ENCODE peak calls at places on chromosomes 7 and 10, in six cellular contexts. One of them, this sample, is unnamed.

GRCh38 chr10:26983156-26983555 is 117.1 kb downstream of the ANKRD26 start:
- DNase-seq in NB4: no peak
- DNase-seq in hepatocyte: no peak
- DNase-seq in fibroblast of lung: no peak
- DNase-seq in bronchial epithelial cell: no peak
- DNase-seq in PC-9: no peak
- DNase-seq in this sample: no peak

GRCh38 chr7:55223023-55223422 is 142.1 kb upstream of the LANCL2 start:
- DNase-seq in NB4: no peak
- DNase-seq in hepatocyte: no peak
- DNase-seq in fibroblast of lung: no peak
- DNase-seq in bronchial epithelial cell: no peak
- DNase-seq in PC-9: no peak
- DNase-seq in this sample: no peak

GRCh38 chr10:24278519-24278889 is 69.6 kb downstream of the KIAA1217 start:
- DNase-seq in NB4: no peak
- DNase-seq in hepatocyte: peak
- DNase-seq in fibroblast of lung: peak
- DNase-seq in bronchial epithelial cell: no peak
- DNase-seq in PC-9: no peak
- DNase-seq in this sample: no peak

GRCh38 chr7:75937958-75938786 is 23.2 kb downstream of the POR start:
- DNase-seq in NB4: peak
- DNase-seq in hepatocyte: peak
- DNase-seq in fibroblast of lung: peak
- DNase-seq in bronchial epithelial cell: no peak
- DNase-seq in PC-9: peak
- DNase-seq in this sample: peak

GRCh38 chr7:135620980-135621850 is 41.1 kb upstream of the STMP1 start:
- DNase-seq in NB4: peak
- DNase-seq in hepatocyte: peak
- DNase-seq in fibroblast of lung: peak
- DNase-seq in bronchial epithelial cell: peak
- DNase-seq in PC-9: peak
- DNase-seq in this sample: peak

GRCh38 chr10:24858244-24858907 is 94.0 kb downstream of the PRTFDC1 start:
- DNase-seq in NB4: no peak
- DNase-seq in hepatocyte: no peak
- DNase-seq in fibroblast of lung: peak
- DNase-seq in bronchial epithelial cell: peak
- DNase-seq in PC-9: peak
- DNase-seq in this sample: peak

GRCh38 chr7:36794689-36795088 is 70.4 kb upstream of the AOAH start:
- DNase-seq in NB4: no peak
- DNase-seq in hepatocyte: no peak
- DNase-seq in fibroblast of lung: no peak
- DNase-seq in bronchial epithelial cell: peak
- DNase-seq in PC-9: no peak
- DNase-seq in this sample: no peak

GRCh38 chr10:43371418-43371817 is at the start of gene FXYD4:
- DNase-seq in NB4: no peak
- DNase-seq in hepatocyte: no peak
- DNase-seq in fibroblast of lung: no peak
- DNase-seq in bronchial epithelial cell: no peak
- DNase-seq in PC-9: no peak
- DNase-seq in this sample: no peak

GRCh38 chr10:77943086-77943901 is 16.7 kb upstream of the DLG5 start:
- DNase-seq in NB4: peak
- DNase-seq in hepatocyte: peak
- DNase-seq in fibroblast of lung: peak
- DNase-seq in bronchial epithelial cell: peak
- DNase-seq in PC-9: peak
- DNase-seq in this sample: peak

GRCh38 chr7:74183653-74184450 is 9.7 kb downstream of the EIF4H start:
- DNase-seq in NB4: peak
- DNase-seq in hepatocyte: no peak
- DNase-seq in fibroblast of lung: no peak
- DNase-seq in bronchial epithelial cell: no peak
- DNase-seq in PC-9: peak
- DNase-seq in this sample: no peak

GRCh38 chr7:30877993-30878392 is 33.7 kb upstream of the AQP1 start:
- DNase-seq in NB4: no peak
- DNase-seq in hepatocyte: no peak
- DNase-seq in fibroblast of lung: no peak
- DNase-seq in bronchial epithelial cell: no peak
- DNase-seq in PC-9: no peak
- DNase-seq in this sample: no peak

GRCh38 chr7:14717711-14718304 is 184.7 kb downstream of the DGKB start:
- DNase-seq in NB4: peak
- DNase-seq in hepatocyte: peak
- DNase-seq in fibroblast of lung: peak
- DNase-seq in bronchial epithelial cell: peak
- DNase-seq in PC-9: no peak
- DNase-seq in this sample: peak

GRCh38 chr10:89887406-89887805 is 186.0 kb downstream of the KIF20B start:
- DNase-seq in NB4: no peak
- DNase-seq in hepatocyte: no peak
- DNase-seq in fibroblast of lung: no peak
- DNase-seq in bronchial epithelial cell: no peak
- DNase-seq in PC-9: no peak
- DNase-seq in this sample: no peak

GRCh38 chr10:52900564-52900963 is 128.0 kb upstream of the MBL2 start:
- DNase-seq in NB4: no peak
- DNase-seq in hepatocyte: no peak
- DNase-seq in fibroblast of lung: no peak
- DNase-seq in bronchial epithelial cell: no peak
- DNase-seq in PC-9: no peak
- DNase-seq in this sample: no peak

GRCh38 chr10:102927311-102928010 is 9.4 kb downstream of the CNNM2 start:
- DNase-seq in NB4: peak
- DNase-seq in hepatocyte: no peak
- DNase-seq in fibroblast of lung: no peak
- DNase-seq in bronchial epithelial cell: no peak
- DNase-seq in PC-9: no peak
- DNase-seq in this sample: no peak

GRCh38 chr7:47534322-47535032 is 47.4 kb downstream of the TNS3 start:
- DNase-seq in NB4: no peak
- DNase-seq in hepatocyte: peak
- DNase-seq in fibroblast of lung: peak
- DNase-seq in bronchial epithelial cell: peak
- DNase-seq in PC-9: peak
- DNase-seq in this sample: no peak

GRCh38 chr7:20409961-20410360 is 79.3 kb downstream of the ITGB8 start:
- DNase-seq in NB4: no peak
- DNase-seq in hepatocyte: no peak
- DNase-seq in fibroblast of lung: no peak
- DNase-seq in bronchial epithelial cell: peak
- DNase-seq in PC-9: no peak
- DNase-seq in this sample: no peak
- TF ChIP-seq CTCF in NB4: no peak
- TF ChIP-seq CTCF in hepatocyte: no peak
- TF ChIP-seq CTCF in fibroblast of lung: no peak
- TF ChIP-seq CTCF in bronchial epithelial cell: no peak
- TF ChIP-seq CTCF in PC-9: no peak
- TF ChIP-seq CTCF in this sample: no peak

DNA sequence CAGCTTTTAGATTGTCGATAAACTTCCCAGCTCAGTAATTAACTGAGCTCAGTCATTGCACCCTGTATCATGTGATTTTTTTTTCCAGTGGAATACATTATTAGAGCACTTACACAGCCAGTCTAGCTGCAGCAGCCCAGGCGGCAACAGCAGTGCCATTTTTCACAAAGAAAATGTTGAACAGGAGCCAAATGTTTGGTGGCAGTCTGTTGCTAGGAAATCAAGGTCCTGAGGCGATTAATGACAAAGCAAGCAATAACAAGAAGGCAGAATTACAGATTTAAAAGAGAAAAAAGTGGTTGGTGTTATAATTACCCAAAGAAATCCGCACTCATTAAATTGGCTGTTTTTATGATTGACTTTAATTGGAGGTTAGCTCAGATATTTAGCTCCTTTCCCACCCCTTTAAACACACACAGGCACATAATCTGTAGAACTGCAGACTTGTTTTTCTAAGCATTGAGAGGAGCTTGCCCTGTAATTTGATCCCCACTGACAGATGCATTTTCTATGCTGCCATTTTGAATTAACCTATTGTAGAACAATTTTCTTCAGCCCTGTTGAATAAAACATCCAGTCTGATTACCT is 267.4 kb downstream of the ADK start:
- DNase-seq in NB4: no peak
- DNase-seq in hepatocyte: peak
- DNase-seq in fibroblast of lung: peak
- DNase-seq in bronchial epithelial cell: no peak
- DNase-seq in PC-9: peak
- DNase-seq in this sample: no peak
- H3K4me3 ChIP-seq in NB4: no peak
- H3K4me3 ChIP-seq in hepatocyte: no peak
- H3K4me3 ChIP-seq in fibroblast of lung: no peak
- H3K4me3 ChIP-seq in bronchial epithelial cell: no peak
- H3K4me3 ChIP-seq in PC-9: no peak
- H3K4me3 ChIP-seq in this sample: no peak

GRCh38 chr7:2661096-2661449 is 26.9 kb upstream of the AMZ1 start:
- DNase-seq in NB4: no peak
- DNase-seq in hepatocyte: no peak
- DNase-seq in fibroblast of lung: no peak
- DNase-seq in bronchial epithelial cell: no peak
- DNase-seq in PC-9: no peak
- DNase-seq in this sample: no peak

GRCh38 chr7:2663960-2664359 is 24.0 kb upstream of the AMZ1 start:
- DNase-seq in NB4: no peak
- DNase-seq in hepatocyte: no peak
- DNase-seq in fibroblast of lung: no peak
- DNase-seq in bronchial epithelial cell: no peak
- DNase-seq in PC-9: no peak
- DNase-seq in this sample: no peak

GRCh38 chr7:2663121-2663886 is 24.7 kb upstream of the AMZ1 start:
- DNase-seq in NB4: no peak
- DNase-seq in hepatocyte: no peak
- DNase-seq in fibroblast of lung: no peak
- DNase-seq in bronchial epithelial cell: no peak
- DNase-seq in PC-9: no peak
- DNase-seq in this sample: no peak

GRCh38 chr7:2661602-2662272 is 26.3 kb upstream of the AMZ1 start:
- DNase-seq in NB4: no peak
- DNase-seq in hepatocyte: no peak
- DNase-seq in fibroblast of lung: no peak
- DNase-seq in bronchial epithelial cell: no peak
- DNase-seq in PC-9: no peak
- DNase-seq in this sample: no peak

DNA sequence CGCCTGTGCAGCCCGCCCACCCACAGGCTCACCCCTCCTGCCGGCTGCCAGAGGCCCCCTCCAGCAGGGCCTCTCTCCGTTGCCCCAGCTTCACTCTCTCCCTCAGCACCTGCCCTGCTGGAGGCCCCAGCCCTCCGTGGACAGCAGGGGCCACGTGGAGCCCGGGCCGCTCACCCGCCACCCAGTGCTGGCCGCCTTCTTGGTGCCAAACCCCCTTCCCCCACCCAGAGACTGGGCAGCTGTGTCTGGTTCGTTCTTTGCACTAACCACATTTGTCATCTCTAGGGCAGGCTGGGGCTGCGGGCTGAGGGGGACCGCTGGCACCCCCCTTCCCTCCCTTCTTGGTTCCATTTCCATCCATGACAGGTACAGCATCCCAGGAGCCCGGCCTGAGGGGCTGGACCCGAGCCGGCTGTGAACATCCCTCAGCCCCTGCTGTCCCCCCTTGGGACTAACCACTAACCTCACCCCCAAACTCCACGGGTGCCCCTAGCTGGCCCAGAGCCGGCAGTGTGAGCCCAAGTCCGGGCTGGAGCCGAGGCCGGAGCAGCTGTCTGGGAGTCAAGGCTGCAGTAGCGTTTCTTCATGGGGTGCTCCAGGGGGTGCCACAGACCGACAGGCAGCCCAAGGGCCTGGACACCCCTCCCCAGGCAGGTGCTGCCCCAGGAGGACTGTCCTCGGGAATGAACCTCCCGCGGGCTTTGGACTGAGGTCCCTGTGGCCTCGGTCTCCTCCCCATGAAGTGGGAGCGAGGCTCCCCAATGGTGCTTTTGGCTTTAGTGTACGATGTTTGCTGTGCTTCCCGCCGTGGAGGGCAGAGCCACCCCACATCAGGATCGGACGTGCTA is 25.5 kb upstream of the AMZ1 start:
- DNase-seq in NB4: no peak
- DNase-seq in hepatocyte: no peak
- DNase-seq in fibroblast of lung: no peak
- DNase-seq in bronchial epithelial cell: no peak
- DNase-seq in PC-9: no peak
- DNase-seq in this sample: no peak
- TF ChIP-seq CTCF in NB4: no peak
- TF ChIP-seq CTCF in hepatocyte: no peak
- TF ChIP-seq CTCF in fibroblast of lung: no peak
- TF ChIP-seq CTCF in bronchial epithelial cell: no peak
- TF ChIP-seq CTCF in PC-9: no peak
- TF ChIP-seq CTCF in this sample: no peak

GRCh38 chr7:70679666-70680065 is 452.3 kb upstream of the GALNT17 start:
- DNase-seq in NB4: no peak
- DNase-seq in hepatocyte: no peak
- DNase-seq in fibroblast of lung: peak
- DNase-seq in bronchial epithelial cell: no peak
- DNase-seq in PC-9: no peak
- DNase-seq in this sample: no peak

GRCh38 chr7:70678621-70679251 is 453.2 kb upstream of the GALNT17 start:
- DNase-seq in NB4: peak
- DNase-seq in hepatocyte: no peak
- DNase-seq in fibroblast of lung: peak
- DNase-seq in bronchial epithelial cell: no peak
- DNase-seq in PC-9: no peak
- DNase-seq in this sample: peak

GRCh38 chr7:70684173-70684572 is 447.8 kb upstream of the GALNT17 start:
- DNase-seq in NB4: no peak
- DNase-seq in hepatocyte: no peak
- DNase-seq in fibroblast of lung: no peak
- DNase-seq in bronchial epithelial cell: no peak
- DNase-seq in PC-9: no peak
- DNase-seq in this sample: no peak

GRCh38 chr7:70681847-70682350 is 450.0 kb upstream of the GALNT17 start:
- DNase-seq in NB4: no peak
- DNase-seq in hepatocyte: no peak
- DNase-seq in fibroblast of lung: no peak
- DNase-seq in bronchial epithelial cell: no peak
- DNase-seq in PC-9: no peak
- DNase-seq in this sample: peak

DNA sequence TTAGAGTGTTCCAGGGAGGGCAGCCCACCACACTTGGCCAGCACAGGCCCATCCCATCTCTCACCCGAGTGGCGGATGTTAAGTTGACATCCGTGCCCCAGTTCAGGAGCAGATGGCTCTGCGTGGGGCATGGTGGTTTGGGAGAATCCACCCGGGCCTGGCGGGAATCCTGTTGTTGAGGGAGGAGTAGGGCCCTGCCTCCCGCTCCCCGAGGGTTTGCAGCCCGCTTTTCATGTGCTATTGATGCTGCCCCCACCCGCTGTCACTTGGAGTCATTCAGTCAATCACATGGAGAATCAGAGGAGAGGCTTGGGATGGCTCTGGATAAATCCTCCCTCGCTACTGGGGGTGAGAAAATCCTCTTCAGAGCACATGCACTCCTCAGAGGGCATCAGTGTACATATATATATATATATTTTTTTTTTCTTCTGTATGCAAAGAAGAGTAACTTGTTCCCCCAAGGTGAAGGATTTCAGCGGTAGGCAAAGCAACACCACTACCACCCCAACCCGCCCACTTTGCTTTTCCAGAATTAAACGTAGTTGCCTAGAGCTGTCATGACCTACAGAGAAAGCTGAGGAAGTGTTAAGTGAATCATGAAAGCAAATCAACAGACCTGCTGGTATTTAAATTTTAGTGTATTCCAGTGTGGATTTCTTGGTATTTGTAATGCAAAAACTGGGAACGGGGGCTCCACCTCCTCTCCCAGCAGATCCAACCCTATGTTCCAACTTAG is 450.7 kb upstream of the GALNT17 start:
- DNase-seq in NB4: no peak
- DNase-seq in hepatocyte: no peak
- DNase-seq in fibroblast of lung: no peak
- DNase-seq in bronchial epithelial cell: no peak
- DNase-seq in PC-9: no peak
- DNase-seq in this sample: no peak
- H3K4me3 ChIP-seq in NB4: no peak
- H3K4me3 ChIP-seq in hepatocyte: no peak
- H3K4me3 ChIP-seq in fibroblast of lung: no peak
- H3K4me3 ChIP-seq in bronchial epithelial cell: no peak
- H3K4me3 ChIP-seq in PC-9: no peak
- H3K4me3 ChIP-seq in this sample: no peak